ENCODE peak calls at places on chromosomes 16 and 17, in five cellular contexts. A is Calu3, H is fibroblast of mammary gland, B is dorsolateral prefrontal cortex, N is neural progenitor cell. G is an unnamed sample.

GRCh38 chr17:41521574-41522261 is 3.0 kb upstream of the KRT15 start:
- DNase-seq in N (no peak), H (peak; percentile 81), A (peak; percentile 100), B (no peak), G (no peak)

GRCh38 chr16:84068783-84069464 is 26.3 kb upstream of the SLC38A8 start:
- DNase-seq in H (no peak), A (no peak), B (no peak), N (no peak), G (no peak)

GRCh38 chr16:57826706-57827625 is 24.7 kb upstream of the KIFC3 start:
- DNase-seq in H (no peak), A (no peak), N (no peak), B (no peak), G (no peak)

GRCh38 chr17:10050597-10051101 is 145.6 kb upstream of the RCVRN start:
- DNase-seq in N (no peak), B (no peak), H (peak; percentile 55), A (no peak), G (no peak)

GRCh38 chr17:40339068-40339699 is 25.4 kb downstream of the GJD3 start:
- DNase-seq in N (no peak), B (no peak), A (no peak), H (no peak), G (no peak)

GRCh38 chr16:83449861-83450260 is 357.9 kb upstream of the HSBP1 start:
- DNase-seq in A (no peak), H (no peak), B (no peak), N (no peak), G (no peak)

GRCh38 chr16:61295311-61295710 is 740.9 kb downstream of the CDH8 start:
- DNase-seq in B (no peak), A (no peak), H (no peak), N (no peak), G (no peak)

GRCh38 chr17:82836823-82837357 is 2.9 kb downstream of the ZNF750 start:
- DNase-seq in N (peak; percentile 37), H (peak; percentile 71), A (no peak), B (no peak), G (no peak)

GRCh38 chr16:85462405-85463227 is 150.5 kb upstream of the GSE1 start:
- DNase-seq in H (no peak), N (peak; percentile 54), A (no peak), B (no peak), G (peak; percentile 74)

GRCh38 chr17:13209091-13209490 is 191.3 kb upstream of the ELAC2 start:
- DNase-seq in B (no peak), H (peak; percentile 19), N (no peak), A (no peak), G (no peak)

GRCh38 chr17:58329035-58329807 is 626 bp upstream of the TSPOAP1 start:
- DNase-seq in N (peak; percentile 46), H (no peak), B (no peak), A (no peak), G (no peak)

GRCh38 chr17:31274252-31274651 is 22.8 kb downstream of the OMG start:
- DNase-seq in H (peak; percentile 84), B (no peak), A (no peak), N (no peak), G (no peak)

GRCh38 chr17:39400547-39401411 is 647 bp downstream of the FBXL20 start:
- DNase-seq in N (no peak), H (no peak), A (no peak), B (peak; percentile 14), G (no peak)

GRCh38 chr17:50263293-50264262 is 10.7 kb upstream of the TMEM92 start:
- DNase-seq in H (no peak), N (no peak), A (no peak), B (no peak), G (no peak)

DNA sequence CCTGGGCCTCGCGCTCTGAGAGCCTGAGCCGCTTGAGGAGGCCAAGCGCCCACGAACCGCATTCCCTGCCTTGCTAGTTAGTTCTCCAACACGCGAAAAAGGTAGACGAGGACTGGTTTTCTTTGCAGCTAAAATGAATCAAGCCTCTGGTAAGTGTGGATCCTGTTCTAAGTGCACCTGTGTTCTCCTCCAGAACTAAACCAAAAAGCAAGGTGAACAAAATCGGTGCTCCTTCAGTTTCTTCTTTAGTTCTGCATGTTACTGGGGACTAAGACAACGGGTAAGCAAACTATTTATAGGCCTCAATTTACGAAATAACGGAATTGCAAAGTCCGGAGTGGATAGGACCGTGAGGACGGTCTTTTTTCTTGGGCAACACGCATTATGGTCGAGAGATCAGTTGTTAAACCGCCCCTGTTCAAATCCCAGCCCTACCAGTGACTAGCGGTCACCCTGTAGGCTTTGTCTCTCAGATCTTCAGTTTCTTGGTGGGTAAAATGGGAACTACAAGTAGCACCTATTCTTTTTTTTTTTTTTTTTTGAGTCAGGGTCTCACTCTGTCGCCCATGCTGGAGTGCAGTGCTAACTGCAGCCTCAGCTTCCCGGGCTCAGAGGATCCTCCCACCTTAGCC is 993 bp upstream of the ANKRD11 start:
- DNase-seq in A (no peak), B (no peak), N (peak; percentile 53), H (no peak), G (no peak)
- TF ChIP-seq CTCF in A (peak; percentile 12), B (no peak), N (peak; percentile 11), H (peak; percentile 12), G (peak; percentile 13)

DNA sequence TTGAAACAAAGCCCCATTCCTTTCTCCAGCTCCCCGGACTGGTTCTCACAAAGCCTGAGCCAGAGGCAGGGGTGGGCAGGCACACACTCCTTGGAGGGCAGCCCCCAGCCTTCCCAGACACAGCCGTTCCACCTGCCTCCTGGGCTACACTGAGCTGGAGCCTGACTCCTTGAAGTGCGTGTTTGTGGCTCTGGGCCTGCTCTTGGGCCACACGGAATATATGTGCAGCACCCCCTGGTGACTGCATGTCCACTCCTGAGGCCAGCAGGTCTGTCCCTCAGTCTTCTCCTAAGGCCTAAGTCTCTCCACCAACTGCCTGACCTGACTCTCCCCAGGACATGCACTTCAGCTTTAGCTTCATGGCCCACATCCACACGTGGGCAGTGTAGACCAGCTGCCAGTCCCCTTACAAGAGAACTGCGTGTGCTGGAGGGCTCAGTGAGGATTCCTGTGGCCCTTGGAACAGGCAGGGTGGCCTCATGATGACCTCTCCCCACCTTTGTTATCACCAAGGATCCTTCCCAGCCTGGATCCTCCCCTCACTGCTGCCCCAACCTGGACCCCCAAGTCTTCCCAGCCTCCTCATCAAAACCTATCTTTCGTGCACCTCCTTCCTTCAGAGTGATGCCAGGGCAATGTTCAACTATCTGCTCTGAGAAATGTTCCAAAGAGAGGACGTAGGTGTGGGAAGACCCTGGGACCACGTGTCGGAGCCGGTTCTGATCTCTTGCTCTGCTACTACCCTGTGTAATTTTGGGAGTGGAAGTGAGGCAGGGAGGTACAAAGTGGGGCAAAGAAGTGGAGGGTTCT is 12.4 kb upstream of the SLC6A2 start:
- DNase-seq in H (peak; percentile 10), N (no peak), B (no peak), A (no peak), G (no peak)
- TF ChIP-seq CTCF in H (no peak), N (no peak), B (no peak), A (no peak), G (no peak)

GRCh38 chr16:12341966-12342365 is 365.4 kb downstream of the SNX29 start:
- DNase-seq in A (no peak), B (no peak), H (peak; percentile 21), N (no peak), G (no peak)

GRCh38 chr16:12343913-12344312 is 367.4 kb downstream of the SNX29 start:
- DNase-seq in H (no peak), B (no peak), A (no peak), N (no peak), G (no peak)

GRCh38 chr16:12340151-12340733 is 363.7 kb downstream of the SNX29 start:
- DNase-seq in B (no peak), A (peak; percentile 68), N (peak; percentile 64), H (peak; percentile 67), G (no peak)

GRCh38 chr16:12339686-12340085 is 363.2 kb downstream of the SNX29 start:
- DNase-seq in B (no peak), H (peak; percentile 74), A (no peak), N (no peak), G (no peak)

DNA sequence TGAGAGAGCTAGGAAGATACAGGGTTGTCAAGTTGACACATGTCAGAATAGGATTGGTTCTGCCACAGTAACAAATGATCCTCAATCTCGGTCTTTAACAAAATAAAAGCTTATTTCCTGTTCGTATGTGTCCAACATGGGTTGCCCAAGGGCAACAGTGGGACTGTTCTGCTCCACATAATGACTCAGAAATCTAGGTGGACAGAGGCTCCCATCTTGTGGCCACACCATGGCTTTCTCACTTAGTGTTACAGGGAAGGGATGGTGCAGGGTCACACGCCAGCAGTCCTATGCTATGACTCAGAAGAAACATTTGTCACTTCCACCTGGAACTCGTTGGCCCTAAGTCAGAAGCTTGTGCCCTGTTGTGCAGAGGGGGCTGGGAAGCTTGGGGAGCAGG is 364.9 kb downstream of the SNX29 start:
- DNase-seq in N (no peak), B (no peak), H (peak; percentile 70), A (peak; percentile 56), G (no peak)
- TF ChIP-seq CTCF in N (no peak), B (no peak), H (no peak), A (no peak), G (no peak)

GRCh38 chr16:88504489-88505404 is 51.7 kb downstream of the ZFPM1 start:
- DNase-seq in H (no peak), A (peak; percentile 44), B (no peak), N (no peak), G (no peak)

GRCh38 chr16:88506723-88507122 is 53.6 kb downstream of the ZFPM1 start:
- DNase-seq in A (no peak), N (no peak), H (no peak), B (no peak), G (no peak)

GRCh38 chr16:88503771-88504488 is 50.9 kb downstream of the ZFPM1 start:
- DNase-seq in H (no peak), A (no peak), B (no peak), N (no peak), G (no peak)

GRCh38 chr16:88507231-88507743 is 54.2 kb downstream of the ZFPM1 start:
- DNase-seq in H (peak; percentile 2), N (no peak), A (no peak), B (no peak), G (no peak)

DNA sequence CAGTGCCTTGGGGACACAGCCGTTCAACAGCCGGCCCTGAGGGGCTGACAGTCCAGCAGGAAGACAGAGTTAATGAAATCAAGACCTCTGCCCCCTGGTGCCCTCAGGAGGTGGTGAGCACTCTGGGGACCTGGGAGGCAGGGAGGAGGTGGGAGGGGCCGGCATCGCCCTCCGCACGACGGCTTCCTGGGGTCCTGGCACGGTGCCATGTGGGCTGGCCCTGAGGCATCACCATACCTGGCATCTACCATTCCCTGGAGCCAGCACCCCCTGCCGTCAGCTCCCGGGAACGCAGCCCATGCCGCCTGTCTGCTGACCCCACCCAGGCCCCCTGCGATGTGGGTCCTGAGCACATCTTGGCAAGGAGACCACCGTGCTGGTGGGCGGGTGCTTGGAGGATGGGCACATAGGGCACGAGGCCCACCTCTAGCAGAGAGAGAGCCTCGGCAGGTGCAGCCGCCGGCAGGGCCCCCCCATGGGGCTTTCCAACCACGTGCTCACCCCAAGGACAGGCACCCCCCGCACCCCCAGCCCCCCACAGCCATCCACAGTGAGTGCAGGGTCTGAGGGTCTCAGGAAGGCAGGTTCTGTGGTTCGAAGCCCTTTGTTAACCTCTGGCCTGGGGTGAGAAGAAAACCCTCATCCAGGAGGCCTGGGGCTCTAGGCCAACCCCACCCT is 52.5 kb downstream of the ZFPM1 start:
- DNase-seq in N (no peak), H (peak; percentile 31), B (no peak), A (peak; percentile 95), G (peak; percentile 46)
- TF ChIP-seq CTCF in N (no peak), H (peak; percentile 51), B (peak; percentile 24), A (peak; percentile 95), G (peak; percentile 23)

G was measured in nephron progenitor cell.